ENCODE peak calls at places on chromosome 1, in five cellular contexts. L is H1, Y is PC-3, F is right lobe of liver, N is brain microvascular endothelial cell. M is an unnamed sample. For H3K27me3, the result is how much of the 10 kb centered on the place peaks cover.

GRCh38 chr1:160437432-160438319 is 37.3 kb downstream of the VANGL2 start:
- DNase-seq in L (no peak), Y (no peak), F (no peak), N (no peak), M (no peak)

GRCh38 chr1:244224487-244225430 is 173.7 kb downstream of the ZBTB18 start:
- DNase-seq in L (no peak), Y (no peak), F (no peak), N (no peak), M (no peak)

GRCh38 chr1:62175568-62176179 is 19.0 kb upstream of the L1TD1 start:
- DNase-seq in L (peak), Y (peak), F (no peak), N (peak), M (peak)

GRCh38 chr1:3379934-3380333 is 74.5 kb upstream of the ARHGEF16 start:
- DNase-seq in L (no peak), Y (no peak), F (no peak), N (no peak), M (no peak)

GRCh38 chr1:150365945-150366344 is 2.0 kb downstream of the RPRD2 start:
- DNase-seq in L (no peak), Y (peak), F (no peak), N (no peak), M (peak)

GRCh38 chr1:27594542-27595510 is 9.1 kb downstream of the AHDC1 start:
- DNase-seq in L (no peak), Y (no peak), F (no peak), N (no peak), M (no peak)

GRCh38 chr1:116987256-116987555 is 14.4 kb upstream of the CD101 start:
- DNase-seq in L (no peak), Y (no peak), F (no peak), N (no peak), M (no peak)

GRCh38 chr1:210754931-210755670 is 378.8 kb downstream of the KCNH1 start:
- DNase-seq in L (no peak), Y (peak), F (no peak), N (no peak), M (peak)

GRCh38 chr1:240306673-240307072 is 215.0 kb downstream of the FMN2 start:
- DNase-seq in L (no peak), Y (no peak), F (no peak), N (no peak), M (no peak)

GRCh38 chr1:110255388-110255787 is 45.3 kb downstream of the KCNC4 start:
- DNase-seq in L (no peak), Y (no peak), F (no peak), N (no peak), M (no peak)

GRCh38 chr1:16478091-16478490 is 36.0 kb downstream of the RNU1-1 start:
- DNase-seq in L (no peak), Y (no peak), F (no peak), N (no peak), M (no peak)
- TF ChIP-seq CTCF in L (no peak), Y (no peak), F (no peak), N (no peak), M (no peak)

GRCh38 chr1:44406761-44407429 is 1.8 kb downstream of the RNF220 start:
- DNase-seq in L (peak), Y (no peak), F (peak), N (no peak), M (no peak)
- H3K27me3 ChIP-seq in L (under half), Y (under half), F (half or more), N (half or more), M (under half)

GRCh38 chr1:1858382-1859086 is 32.4 kb downstream of the GNB1 start:
- DNase-seq in L (no peak), Y (peak), F (peak), N (peak), M (peak)
- H3K4me3 ChIP-seq in L (no peak), Y (peak), F (no peak), N (no peak), M (no peak)

DNA sequence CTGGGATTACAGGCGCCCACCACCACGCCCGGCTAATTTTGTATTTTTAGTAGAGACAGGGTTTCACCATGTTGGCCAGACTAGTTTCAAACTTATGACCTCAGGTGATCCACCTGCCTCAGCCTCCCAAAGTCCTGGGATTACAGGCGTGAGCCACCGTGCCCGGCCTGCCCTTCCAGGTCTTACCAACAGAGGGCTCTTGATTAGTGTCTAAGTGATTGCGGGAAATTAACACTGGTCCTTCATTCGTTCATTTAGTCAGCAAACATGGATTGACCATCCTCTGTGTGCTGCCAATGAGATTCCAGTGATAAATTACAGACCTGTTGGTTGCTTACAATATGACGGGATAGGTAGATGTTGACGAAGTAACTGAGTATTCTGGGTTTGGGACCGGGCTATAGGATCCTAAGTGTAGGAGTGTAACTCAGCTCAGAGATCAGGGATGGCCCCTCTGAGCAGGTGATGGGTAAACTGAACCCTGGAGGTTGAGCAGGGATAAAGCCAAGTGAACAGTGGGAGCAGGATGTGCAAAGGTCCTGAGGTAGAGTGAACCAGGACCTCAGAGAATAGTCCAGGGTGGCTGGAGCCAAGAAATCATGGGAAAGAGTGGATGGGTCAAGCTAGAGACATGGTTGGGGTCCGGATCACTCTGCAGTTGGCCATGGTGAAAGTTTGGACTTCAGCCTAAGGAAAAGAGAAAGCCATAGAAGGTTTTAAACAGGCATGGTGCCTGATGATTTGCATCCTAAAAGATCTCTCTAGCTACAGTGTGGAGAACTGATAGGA is 171.2 kb downstream of the KAZN start:
- DNase-seq in L (peak), Y (no peak), F (no peak), N (no peak), M (no peak)
- TF ChIP-seq CTCF in L (peak), Y (no peak), F (no peak), N (no peak), M (no peak)

GRCh38 chr1:82542766-82543165 is 742.0 kb downstream of the ADGRL2 start:
- DNase-seq in L (no peak), Y (no peak), F (no peak), N (no peak), M (peak)
- H3K27me3 ChIP-seq in L (under half), Y (under half), F (under half), N (under half), M (under half)

DNA sequence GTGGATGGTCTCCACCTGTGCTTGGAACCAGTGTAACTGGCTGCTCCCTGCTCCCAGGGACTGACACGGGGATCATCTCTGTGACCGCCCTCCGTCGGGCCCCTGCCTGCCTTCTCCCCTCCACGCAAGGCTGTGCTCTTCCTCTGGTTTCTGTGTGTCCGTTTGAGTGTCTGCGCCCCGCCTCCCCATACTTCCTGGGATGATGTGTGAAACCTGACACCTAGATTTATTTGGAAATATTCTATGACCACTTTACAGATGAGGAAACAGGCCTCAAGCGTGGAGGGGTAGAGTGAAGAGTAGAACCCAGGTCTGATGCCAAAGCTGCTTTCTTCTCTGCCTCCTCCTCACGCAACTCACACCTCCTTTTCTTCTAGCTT is 24.3 kb downstream of the LDLRAP1 start:
- DNase-seq in L (no peak), Y (no peak), F (no peak), N (peak), M (no peak)
- H3K4me3 ChIP-seq in L (no peak), Y (no peak), F (no peak), N (no peak), M (no peak)